ENCODE peak calls at places on chromosome 13, in four cellular contexts. One of them, this sample, is unnamed.
A peak's percentile ranks its signal among the peaks of the same experiment; 100 is the strongest.

GRCh38 chr13:38398810-38399493 is 49.3 kb downstream of the UFM1 start:
- DNase-seq in Caco-2: no peak
- DNase-seq in lower leg skin: no peak
- DNase-seq in activated CD8-positive, alpha-beta T cell treated with anti-CD3 and anti-CD28 coated beads for 36 hours: no peak
- DNase-seq in this sample: no peak

GRCh38 chr13:27775943-27776342 is 16.3 kb upstream of the GSX1 start:
- DNase-seq in activated CD8-positive, alpha-beta T cell treated with anti-CD3 and anti-CD28 coated beads for 36 hours: no peak
- DNase-seq in Caco-2: no peak
- DNase-seq in lower leg skin: peak; percentile 50
- DNase-seq in this sample: no peak

GRCh38 chr13:28136916-28137315 is 1.4 kb upstream of the PAN3 start:
- DNase-seq in Caco-2: no peak
- DNase-seq in lower leg skin: no peak
- DNase-seq in activated CD8-positive, alpha-beta T cell treated with anti-CD3 and anti-CD28 coated beads for 36 hours: peak; percentile 30
- DNase-seq in this sample: no peak

GRCh38 chr13:31115616-31116015 is 46.1 kb downstream of the HSPH1 start:
- DNase-seq in Caco-2: no peak
- DNase-seq in lower leg skin: peak; percentile 45
- DNase-seq in activated CD8-positive, alpha-beta T cell treated with anti-CD3 and anti-CD28 coated beads for 36 hours: no peak
- DNase-seq in this sample: no peak

GRCh38 chr13:95228130-95228529 is 73.1 kb downstream of the ABCC4 start:
- DNase-seq in activated CD8-positive, alpha-beta T cell treated with anti-CD3 and anti-CD28 coated beads for 36 hours: no peak
- DNase-seq in lower leg skin: no peak
- DNase-seq in Caco-2: no peak
- DNase-seq in this sample: no peak

GRCh38 chr13:113005076-113005865 is 36.3 kb downstream of the MCF2L start:
- DNase-seq in lower leg skin: no peak
- DNase-seq in activated CD8-positive, alpha-beta T cell treated with anti-CD3 and anti-CD28 coated beads for 36 hours: peak; percentile 45
- DNase-seq in Caco-2: no peak
- DNase-seq in this sample: no peak

GRCh38 chr13:99501952-99502310 is 659 bp downstream of the TM9SF2 start:
- DNase-seq in activated CD8-positive, alpha-beta T cell treated with anti-CD3 and anti-CD28 coated beads for 36 hours: peak; percentile 45
- DNase-seq in lower leg skin: peak; percentile 87
- DNase-seq in Caco-2: no peak
- DNase-seq in this sample: no peak

GRCh38 chr13:33543089-33543459 is 257.5 kb upstream of the STARD13 start:
- DNase-seq in activated CD8-positive, alpha-beta T cell treated with anti-CD3 and anti-CD28 coated beads for 36 hours: no peak
- DNase-seq in Caco-2: no peak
- DNase-seq in lower leg skin: no peak
- DNase-seq in this sample: no peak

GRCh38 chr13:90846956-90847355 is 500.5 kb upstream of the MIR17HG start:
- DNase-seq in Caco-2: no peak
- DNase-seq in activated CD8-positive, alpha-beta T cell treated with anti-CD3 and anti-CD28 coated beads for 36 hours: no peak
- DNase-seq in lower leg skin: no peak
- DNase-seq in this sample: no peak

GRCh38 chr13:88376762-88377388 is 705.7 kb downstream of the SLITRK5 start:
- DNase-seq in activated CD8-positive, alpha-beta T cell treated with anti-CD3 and anti-CD28 coated beads for 36 hours: no peak
- DNase-seq in lower leg skin: no peak
- DNase-seq in Caco-2: no peak
- DNase-seq in this sample: no peak

GRCh38 chr13:54162069-54162468 is 1133.5 kb downstream of the OLFM4 start:
- DNase-seq in Caco-2: no peak
- DNase-seq in activated CD8-positive, alpha-beta T cell treated with anti-CD3 and anti-CD28 coated beads for 36 hours: no peak
- DNase-seq in lower leg skin: no peak
- DNase-seq in this sample: no peak

GRCh38 chr13:23613971-23614370 is 43.8 kb downstream of the TNFRSF19 start:
- DNase-seq in activated CD8-positive, alpha-beta T cell treated with anti-CD3 and anti-CD28 coated beads for 36 hours: no peak
- DNase-seq in Caco-2: no peak
- DNase-seq in lower leg skin: no peak
- DNase-seq in this sample: no peak

GRCh38 chr13:20869540-20869939 is 33.0 kb downstream of the XPO4 start:
- DNase-seq in Caco-2: no peak
- DNase-seq in activated CD8-positive, alpha-beta T cell treated with anti-CD3 and anti-CD28 coated beads for 36 hours: no peak
- DNase-seq in lower leg skin: no peak
- DNase-seq in this sample: no peak
- TF ChIP-seq CTCF in Caco-2: peak; percentile 16
- TF ChIP-seq CTCF in activated CD8-positive, alpha-beta T cell treated with anti-CD3 and anti-CD28 coated beads for 36 hours: no peak
- TF ChIP-seq CTCF in lower leg skin: no peak
- TF ChIP-seq CTCF in this sample: no peak

DNA sequence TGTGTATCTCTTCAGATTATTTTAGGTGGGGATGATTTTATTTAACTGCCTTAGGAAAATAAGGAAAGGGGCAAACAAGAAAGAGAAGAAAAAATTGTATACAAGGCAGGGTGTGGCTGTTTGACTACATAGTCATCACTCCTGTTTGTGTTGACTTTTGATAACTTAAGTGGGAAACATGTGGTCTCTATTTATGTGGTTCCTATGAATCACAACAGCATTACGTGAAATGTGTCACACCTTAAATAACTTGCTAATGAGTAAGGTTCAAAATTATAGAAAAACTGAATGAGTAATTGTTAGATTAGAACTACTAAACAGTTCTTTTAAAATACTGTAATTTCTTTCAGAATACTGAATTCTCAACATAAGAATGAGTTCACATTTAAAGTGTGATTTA is 69.3 kb downstream of the LMO7 start:
- DNase-seq in lower leg skin: no peak
- DNase-seq in activated CD8-positive, alpha-beta T cell treated with anti-CD3 and anti-CD28 coated beads for 36 hours: no peak
- DNase-seq in Caco-2: no peak
- DNase-seq in this sample: no peak
- TF ChIP-seq CTCF in lower leg skin: no peak
- TF ChIP-seq CTCF in activated CD8-positive, alpha-beta T cell treated with anti-CD3 and anti-CD28 coated beads for 36 hours: no peak
- TF ChIP-seq CTCF in Caco-2: no peak
- TF ChIP-seq CTCF in this sample: no peak

GRCh38 chr13:49213539-49213938 is 6.6 kb upstream of the MLNR start:
- DNase-seq in activated CD8-positive, alpha-beta T cell treated with anti-CD3 and anti-CD28 coated beads for 36 hours: no peak
- DNase-seq in lower leg skin: no peak
- DNase-seq in Caco-2: no peak
- DNase-seq in this sample: no peak

GRCh38 chr13:49213997-49214916 is 5.9 kb upstream of the MLNR start:
- DNase-seq in activated CD8-positive, alpha-beta T cell treated with anti-CD3 and anti-CD28 coated beads for 36 hours: no peak
- DNase-seq in lower leg skin: no peak
- DNase-seq in Caco-2: no peak
- DNase-seq in this sample: no peak

GRCh38 chr13:49216334-49216733 is 3.8 kb upstream of the MLNR start:
- DNase-seq in Caco-2: no peak
- DNase-seq in lower leg skin: no peak
- DNase-seq in activated CD8-positive, alpha-beta T cell treated with anti-CD3 and anti-CD28 coated beads for 36 hours: no peak
- DNase-seq in this sample: no peak

GRCh38 chr13:49217962-49218492 is 2.1 kb upstream of the MLNR start:
- DNase-seq in Caco-2: no peak
- DNase-seq in lower leg skin: no peak
- DNase-seq in activated CD8-positive, alpha-beta T cell treated with anti-CD3 and anti-CD28 coated beads for 36 hours: no peak
- DNase-seq in this sample: no peak

GRCh38 chr13:49214917-49215376 is 5.2 kb upstream of the MLNR start:
- DNase-seq in activated CD8-positive, alpha-beta T cell treated with anti-CD3 and anti-CD28 coated beads for 36 hours: peak; percentile 61
- DNase-seq in Caco-2: no peak
- DNase-seq in lower leg skin: no peak
- DNase-seq in this sample: no peak
- TF ChIP-seq CTCF in activated CD8-positive, alpha-beta T cell treated with anti-CD3 and anti-CD28 coated beads for 36 hours: no peak
- TF ChIP-seq CTCF in Caco-2: no peak
- TF ChIP-seq CTCF in lower leg skin: no peak
- TF ChIP-seq CTCF in this sample: no peak

DNA sequence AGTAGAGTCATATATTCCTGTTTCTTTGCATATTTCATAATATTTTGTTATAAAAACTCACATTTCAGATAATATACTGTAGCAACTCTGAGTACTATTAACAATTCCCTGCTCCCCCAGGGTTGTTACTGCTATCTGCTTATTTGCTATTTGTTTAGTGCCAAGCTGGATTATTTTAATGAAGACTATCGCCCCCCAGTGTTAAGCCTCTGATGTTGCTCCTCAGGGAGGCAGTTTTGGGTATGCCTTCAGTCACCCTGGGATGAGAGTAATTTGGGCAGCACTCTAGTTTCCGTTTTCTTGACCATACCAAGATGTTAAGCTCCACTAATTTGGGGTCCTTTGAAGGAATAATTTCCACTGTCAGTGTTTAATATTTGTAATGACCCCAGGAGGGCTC is 46.0 kb downstream of the MICU2 start:
- DNase-seq in activated CD8-positive, alpha-beta T cell treated with anti-CD3 and anti-CD28 coated beads for 36 hours: peak; percentile 18
- DNase-seq in lower leg skin: no peak
- DNase-seq in Caco-2: no peak
- DNase-seq in this sample: no peak
- TF ChIP-seq CTCF in activated CD8-positive, alpha-beta T cell treated with anti-CD3 and anti-CD28 coated beads for 36 hours: peak; percentile 43
- TF ChIP-seq CTCF in lower leg skin: no peak
- TF ChIP-seq CTCF in Caco-2: peak; percentile 45
- TF ChIP-seq CTCF in this sample: no peak